ENCODE peak calls at places on chromosomes 3 and 15, in ten cellular contexts. K, G, V, H, B, C, R, L, O and M are unnamed samples.

GRCh38 chr3:20280257-20280656 is 94.3 kb upstream of the SGO1 start:
- DNase-seq in K (no peak), G (no peak), V (no peak), H (no peak), B (no peak), C (no peak), R (no peak), L (no peak), O (no peak), M (no peak)

GRCh38 chr15:25052191-25052999 is 97.6 kb downstream of the SNRPN start:
- DNase-seq in K (no peak), G (no peak), V (no peak), H (no peak), B (no peak), C (no peak), R (no peak), L (no peak), O (no peak), M (no peak)

GRCh38 chr15:31230630-31231485 is 95.8 kb upstream of the KLF13 start:
- DNase-seq in K (peak), G (no peak), V (no peak), H (peak), B (no peak), C (no peak), R (no peak), L (no peak), O (no peak), M (no peak)

GRCh38 chr3:8488436-8488835 is 13.2 kb upstream of the LMCD1 start:
- DNase-seq in K (no peak), G (no peak), V (peak), H (no peak), B (no peak), C (no peak), R (no peak), L (peak), O (no peak), M (no peak)

GRCh38 chr3:112038863-112039262 is 4.3 kb downstream of the TMPRSS7 start:
- DNase-seq in K (peak), G (no peak), V (peak), H (peak), B (no peak), C (peak), R (no peak), L (peak), O (no peak), M (no peak)

GRCh38 chr15:57596978-57597377 is 5.3 kb downstream of the MYZAP start:
- DNase-seq in K (no peak), G (no peak), V (no peak), H (no peak), B (no peak), C (no peak), R (no peak), L (peak), O (no peak), M (no peak)

GRCh38 chr3:118932822-118933558 is 101.7 kb downstream of the IGSF11 start:
- DNase-seq in K (no peak), G (no peak), V (peak), H (no peak), B (no peak), C (no peak), R (no peak), L (peak), O (peak), M (peak)

GRCh38 chr15:49370782-49371181 is 52.3 kb upstream of the FGF7 start:
- DNase-seq in K (no peak), G (no peak), V (peak), H (peak), B (peak), C (no peak), R (no peak), L (peak), O (no peak), M (no peak)

GRCh38 chr3:121462565-121462964 is 83.2 kb downstream of the POLQ start:
- DNase-seq in K (no peak), G (no peak), V (no peak), H (no peak), B (no peak), C (no peak), R (no peak), L (no peak), O (no peak), M (no peak)

GRCh38 chr3:98561727-98562521 is 30.1 kb downstream of the GPR15 start:
- DNase-seq in K (no peak), G (no peak), V (no peak), H (peak), B (peak), C (no peak), R (no peak), L (peak), O (no peak), M (no peak)

GRCh38 chr3:158420654-158421396 is 150.2 kb upstream of the MLF1 start:
- DNase-seq in K (peak), G (no peak), V (peak), H (no peak), B (peak), C (no peak), R (no peak), L (peak), O (no peak), M (no peak)

GRCh38 chr3:67531149-67532101 is 123.0 kb downstream of the SUCLG2 start:
- DNase-seq in K (no peak), G (no peak), V (peak), H (no peak), B (no peak), C (no peak), R (no peak), L (peak), O (no peak), M (no peak)

GRCh38 chr3:167350245-167350862 is 29.7 kb downstream of the ZBBX start:
- DNase-seq in K (no peak), G (peak), V (peak), H (peak), B (peak), C (peak), R (no peak), L (peak), O (no peak), M (no peak)

GRCh38 chr15:75661779-75662140 is 14.0 kb downstream of the SNX33 start:
- DNase-seq in K (no peak), G (no peak), V (no peak), H (no peak), B (no peak), C (no peak), R (no peak), L (no peak), O (no peak), M (no peak)

GRCh38 chr15:83203543-83203942 is 4.1 kb downstream of the HDGFL3 start:
- DNase-seq in K (no peak), G (no peak), V (no peak), H (no peak), B (no peak), C (no peak), R (no peak), L (no peak), O (no peak), M (no peak)

GRCh38 chr3:14803101-14803980 is 15.4 kb upstream of the FGD5 start:
- DNase-seq in K (no peak), G (no peak), V (peak), H (no peak), B (peak), C (peak), R (no peak), L (peak), O (peak), M (no peak)

GRCh38 chr3:13347390-13347966 is 72.6 kb downstream of the NUP210 start:
- DNase-seq in K (no peak), G (no peak), V (peak), H (no peak), B (peak), C (no peak), R (no peak), L (no peak), O (no peak), M (no peak)

GRCh38 chr3:61343543-61343942 is 92.3 kb upstream of the FHIT start:
- DNase-seq in K (no peak), G (no peak), V (no peak), H (no peak), B (no peak), C (no peak), R (no peak), L (no peak), O (no peak), M (no peak)

GRCh38 chr15:41263891-41264351 is 32.9 kb downstream of the CHP1 start:
- DNase-seq in K (no peak), G (no peak), V (peak), H (no peak), B (no peak), C (no peak), R (no peak), L (no peak), O (no peak), M (no peak)

GRCh38 chr3:105806361-105806760 is 62.5 kb downstream of the CBLB start:
- DNase-seq in K (peak), G (no peak), V (peak), H (no peak), B (no peak), C (no peak), R (no peak), L (peak), O (no peak), M (no peak)

GRCh38 chr3:15581471-15582394 is 19.6 kb downstream of the HACL1 start:
- DNase-seq in K (no peak), G (no peak), V (peak), H (no peak), B (no peak), C (no peak), R (no peak), L (no peak), O (no peak), M (no peak)

GRCh38 chr3:185151959-185152432 is 864 bp downstream of the C3orf70 start:
- DNase-seq in K (no peak), G (no peak), V (peak), H (no peak), B (no peak), C (no peak), R (no peak), L (peak), O (peak), M (no peak)

GRCh38 chr3:53525765-53526761 is 31.7 kb downstream of the CACNA1D start:
- DNase-seq in K (no peak), G (no peak), V (no peak), H (no peak), B (peak), C (no peak), R (no peak), L (no peak), O (peak), M (peak)

GRCh38 chr3:156675744-156676466 is 1.5 kb downstream of the TIPARP start:
- DNase-seq in K (no peak), G (peak), V (peak), H (peak), B (peak), C (peak), R (no peak), L (peak), O (peak), M (no peak)

GRCh38 chr3:157794771-157795170 is 291.6 kb upstream of the VEPH1 start:
- DNase-seq in K (no peak), G (no peak), V (peak), H (no peak), B (no peak), C (no peak), R (no peak), L (peak), O (no peak), M (no peak)

GRCh38 chr15:22902981-22903380 is 64.5 kb downstream of the NIPA2 start:
- DNase-seq in K (no peak), G (no peak), V (no peak), H (no peak), B (no peak), C (no peak), R (no peak), L (no peak), O (no peak), M (no peak)

GRCh38 chr3:128217702-128218475 is 64.6 kb downstream of the EEFSEC start:
- DNase-seq in K (peak), G (no peak), V (peak), H (peak), B (no peak), C (no peak), R (no peak), L (peak), O (no peak), M (no peak)

GRCh38 chr3:14672588-14672987 is 2.4 kb upstream of the C3orf20 start:
- DNase-seq in K (no peak), G (no peak), V (no peak), H (no peak), B (no peak), C (no peak), R (no peak), L (no peak), O (no peak), M (no peak)